ENCODE peak calls at places on chromosome 21, in seven cellular contexts. B is H1, I is transverse colon, X is A549, Q is esophagus muscularis mucosa, L is lower leg skin, Y is endothelial cell of umbilical vein. P is an unnamed sample.

GRCh38 chr21:35428489-35428888 is 379.4 kb upstream of the RUNX1 start:
- DNase-seq in I (no peak), L (peak), Y (no peak), X (no peak), Q (no peak), B (no peak), P (no peak)

GRCh38 chr21:40386981-40387380 is 460.0 kb downstream of the DSCAM start:
- DNase-seq in L (no peak), I (no peak), B (no peak), X (no peak), Y (no peak), Q (no peak), P (no peak)

GRCh38 chr21:36980280-36981048 is 14.0 kb upstream of the HLCS start:
- DNase-seq in B (peak), Q (no peak), I (peak), X (no peak), Y (peak), L (no peak), P (no peak)

GRCh38 chr21:35521293-35521692 is 472.2 kb upstream of the RUNX1 start:
- DNase-seq in Q (no peak), Y (no peak), B (no peak), L (no peak), X (no peak), I (no peak), P (no peak)

GRCh38 chr21:14236180-14236579 is 20.2 kb downstream of the RBM11 start:
- DNase-seq in Q (no peak), L (no peak), I (no peak), X (no peak), Y (no peak), B (no peak), P (no peak)

GRCh38 chr21:35616090-35616489 is 444.2 kb downstream of the SETD4 start:
- DNase-seq in L (no peak), I (no peak), B (no peak), X (peak), Y (peak), Q (no peak), P (no peak)

GRCh38 chr21:36965720-36966065 is 776 bp downstream of the HLCS start:
- DNase-seq in B (no peak), L (no peak), I (no peak), Q (no peak), Y (no peak), X (no peak), P (no peak)

GRCh38 chr21:15159382-15160020 is 94.7 kb upstream of the NRIP1 start:
- DNase-seq in B (no peak), I (no peak), Q (no peak), X (no peak), L (no peak), Y (no peak), P (no peak)

GRCh38 chr21:46060596-46061061 is 37.3 kb upstream of the COL6A2 start:
- DNase-seq in I (peak), B (no peak), X (peak), L (peak), Q (no peak), Y (no peak), P (peak)

GRCh38 chr21:24375201-24375600 is 1232.1 kb downstream of the MRPL39 start:
- DNase-seq in B (peak), I (no peak), Q (no peak), X (no peak), L (no peak), Y (no peak), P (no peak)

GRCh38 chr21:32257952-32258785 is 20.7 kb downstream of the MIS18A start:
- DNase-seq in B (peak), L (peak), Y (peak), X (peak), Q (no peak), I (peak), P (peak)

GRCh38 chr21:37700641-37701202 is 215.5 kb downstream of the KCNJ6 start:
- DNase-seq in I (no peak), X (peak), B (peak), Y (peak), L (no peak), Q (no peak), P (peak)

GRCh38 chr21:43734830-43735229 is 15.9 kb downstream of the PDXK start:
- DNase-seq in L (no peak), X (no peak), Y (no peak), B (no peak), I (no peak), Q (no peak), P (no peak)

GRCh38 chr21:44911384-44912157 is 9.1 kb downstream of the ITGB2 start:
- DNase-seq in Q (no peak), L (peak), I (peak), X (no peak), B (no peak), Y (peak), P (peak)
- TF ChIP-seq POLR2A in Q (no peak), L (no peak), I (no peak), X (no peak), B (no peak), Y (no peak), P (no peak)

GRCh38 chr21:41768371-41769042 is 1.7 kb upstream of the RIPK4 start:
- DNase-seq in Q (no peak), L (no peak), B (no peak), I (peak), X (no peak), Y (peak), P (peak)

GRCh38 chr21:41765393-41765950 is 1.4 kb downstream of the RIPK4 start:
- DNase-seq in Q (no peak), L (no peak), I (no peak), Y (no peak), B (no peak), X (no peak), P (no peak)

GRCh38 chr21:41766051-41766882 is 585 bp downstream of the RIPK4 start:
- DNase-seq in I (no peak), B (peak), X (no peak), Y (no peak), L (no peak), Q (no peak), P (no peak)

GRCh38 chr21:41767606-41768370 is 936 bp upstream of the RIPK4 start:
- DNase-seq in Y (no peak), I (no peak), B (no peak), L (no peak), Q (no peak), X (no peak), P (peak)

DNA sequence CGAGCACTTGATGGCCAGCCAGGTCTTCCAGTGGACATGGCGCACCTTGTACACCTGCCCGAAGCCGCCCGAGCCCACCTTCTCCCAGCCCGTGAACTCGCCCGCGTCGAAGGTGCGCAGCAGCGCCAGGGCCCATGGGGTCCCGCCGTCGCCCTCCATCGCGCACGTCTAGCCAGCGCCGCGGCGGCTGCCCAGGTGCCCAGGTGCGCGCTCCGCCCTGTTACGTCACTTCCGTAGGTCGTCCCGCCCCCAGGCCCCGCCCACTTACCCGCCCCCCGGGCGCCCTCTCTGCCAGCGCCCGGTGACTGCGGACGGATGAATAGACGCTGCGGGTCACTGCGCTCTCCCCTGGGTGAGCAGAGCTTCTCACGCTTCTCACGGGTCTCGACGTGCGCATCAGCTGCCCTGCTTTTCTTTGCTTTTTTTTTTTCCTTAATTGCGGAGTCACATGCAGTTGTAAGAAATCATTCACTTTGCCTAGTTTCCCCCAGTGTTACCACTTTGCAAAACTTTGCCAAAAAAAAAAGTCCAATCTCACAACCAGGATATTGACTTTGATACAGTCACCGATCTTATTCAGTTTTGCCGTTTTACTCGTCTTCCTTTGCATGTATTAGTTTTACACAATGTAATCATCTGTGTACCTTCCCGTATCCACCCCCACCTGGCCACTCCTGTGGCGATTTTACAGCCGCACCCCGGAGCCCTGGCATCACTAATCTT is at the start of gene RIPK4:
- DNase-seq in Y (no peak), I (peak), L (peak), Q (no peak), B (peak), X (peak), P (no peak)
- TF ChIP-seq POLR2A in Y (no peak), I (peak), L (no peak), Q (no peak), B (peak), X (peak), P (no peak)

GRCh38 chr21:28374881-28375280 is 617.8 kb downstream of the LTN1 start:
- DNase-seq in L (no peak), I (no peak), Q (no peak), Y (no peak), X (no peak), B (no peak), P (no peak)

GRCh38 chr21:28378026-28378425 is 614.7 kb downstream of the LTN1 start:
- DNase-seq in L (no peak), Y (no peak), X (no peak), B (no peak), Q (no peak), I (no peak), P (no peak)

GRCh38 chr21:28371713-28372112 is 621.0 kb downstream of the LTN1 start:
- DNase-seq in Y (no peak), L (no peak), X (no peak), Q (no peak), B (no peak), I (no peak), P (no peak)

GRCh38 chr21:28375708-28376385 is 616.8 kb downstream of the LTN1 start:
- DNase-seq in L (no peak), X (no peak), B (no peak), Y (peak), I (no peak), Q (no peak), P (no peak)
- TF ChIP-seq POLR2A in L (no peak), X (no peak), B (no peak), Y (no peak), I (no peak), Q (no peak), P (no peak)

DNA sequence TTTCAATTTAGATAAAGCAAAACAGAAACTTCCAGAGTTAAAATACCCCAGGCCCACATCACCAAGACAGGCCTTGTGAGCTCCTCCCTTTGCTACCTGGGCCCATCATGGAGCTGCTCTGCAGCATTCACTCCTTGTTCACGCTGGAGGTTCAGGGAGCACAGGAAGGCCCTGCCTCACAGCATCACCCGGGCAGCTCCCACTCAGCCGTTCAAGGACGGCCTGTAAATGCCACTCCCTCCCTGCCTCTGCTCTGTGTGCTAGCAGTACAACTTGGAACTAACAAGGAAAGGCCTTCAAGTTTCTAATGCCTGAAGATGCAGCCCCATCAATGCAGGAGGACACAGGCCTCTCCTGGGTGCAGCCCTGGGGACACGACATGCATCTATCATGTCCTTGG is 11.6 kb downstream of the ATP5PO start:
- DNase-seq in Y (no peak), B (no peak), Q (no peak), I (no peak), L (no peak), X (no peak), P (no peak)
- TF ChIP-seq POLR2A in Y (no peak), B (no peak), Q (no peak), I (no peak), L (no peak), X (no peak), P (no peak)

DNA sequence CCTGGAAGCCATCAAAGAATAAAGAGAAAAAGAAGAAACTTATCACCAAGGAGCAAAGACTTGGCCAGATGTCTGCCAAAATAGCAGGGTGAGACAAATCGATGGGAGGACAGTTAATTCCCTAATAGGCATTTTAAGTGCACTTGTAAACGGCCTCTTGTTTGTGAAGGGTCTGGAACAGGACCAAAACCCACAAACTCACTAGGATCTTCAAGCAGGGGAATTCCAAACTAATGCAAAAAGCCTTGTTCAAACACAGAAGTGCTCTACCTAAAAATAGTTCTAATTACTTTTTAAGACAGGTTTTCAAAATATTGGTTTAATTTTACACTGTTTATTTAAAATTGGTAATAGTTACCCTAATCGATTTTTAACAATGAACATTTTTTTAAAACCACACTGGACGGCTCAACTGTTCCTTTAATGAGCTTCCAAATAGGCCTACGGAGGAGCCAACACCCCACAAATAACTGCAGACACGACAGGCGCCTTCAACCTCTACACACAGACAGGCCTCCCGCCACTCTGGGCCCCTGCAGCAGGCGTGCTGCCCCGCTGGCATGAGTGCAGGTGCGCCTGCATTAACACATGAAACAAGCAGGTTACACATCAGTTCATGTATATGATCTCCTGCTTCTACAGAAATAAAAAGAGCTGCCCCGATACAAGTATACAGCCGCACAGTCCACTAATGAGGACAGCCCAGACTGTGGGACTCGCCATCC is 15.8 kb downstream of the UBE2G2 start:
- DNase-seq in I (no peak), Y (no peak), L (no peak), X (no peak), B (no peak), Q (no peak), P (no peak)
- TF ChIP-seq POLR2A in I (no peak), Y (no peak), L (no peak), X (no peak), B (no peak), Q (no peak), P (no peak)

DNA sequence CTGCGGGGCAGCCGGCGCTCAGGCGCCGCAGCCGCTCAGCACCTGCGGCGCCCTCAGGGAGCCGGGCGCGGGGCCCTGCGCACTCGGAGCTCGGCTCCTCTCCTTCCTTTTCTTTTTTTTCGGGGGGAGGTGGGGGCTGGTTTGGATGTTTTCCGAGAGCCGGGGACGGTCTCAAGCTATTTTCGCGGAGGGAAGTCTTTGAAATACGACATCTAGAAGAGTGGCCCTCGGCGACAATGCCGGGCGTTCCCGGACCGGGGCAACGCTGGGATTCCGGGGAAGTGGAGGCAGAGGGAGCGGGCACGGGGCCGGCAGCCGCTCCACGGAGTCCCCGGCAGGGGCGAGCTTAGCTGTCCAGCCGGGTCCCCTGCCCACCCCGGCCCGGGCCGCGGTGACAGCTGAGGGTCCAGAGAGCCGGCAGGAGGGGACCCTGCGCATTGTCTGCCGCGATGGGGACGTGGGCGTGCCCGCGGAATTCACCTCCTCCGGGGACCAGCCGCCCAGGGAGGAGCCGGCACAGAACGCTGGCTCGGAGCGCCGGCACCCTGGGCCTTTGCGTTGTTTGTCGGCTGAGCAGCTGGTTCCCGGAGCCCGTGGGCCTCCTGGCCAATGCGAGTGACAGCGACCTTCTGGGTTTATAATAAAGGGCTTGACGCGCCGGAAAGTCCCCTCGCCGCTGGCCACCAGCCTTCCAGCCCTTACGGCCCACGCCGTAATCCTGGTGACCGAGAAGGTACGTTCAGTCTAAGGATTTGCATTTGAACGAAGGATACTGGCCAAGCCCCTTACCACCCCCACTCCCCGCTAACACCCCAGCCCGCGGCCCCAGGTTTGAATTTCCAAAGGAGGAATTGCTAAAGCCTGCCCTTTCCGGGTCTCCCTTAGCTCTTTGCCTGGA is 582 bp downstream of the SLC37A1 start:
- DNase-seq in L (no peak), I (peak), X (peak), B (peak), Y (peak), Q (no peak), P (no peak)
- TF ChIP-seq POLR2A in L (no peak), I (peak), X (no peak), B (peak), Y (no peak), Q (no peak), P (no peak)

DNA sequence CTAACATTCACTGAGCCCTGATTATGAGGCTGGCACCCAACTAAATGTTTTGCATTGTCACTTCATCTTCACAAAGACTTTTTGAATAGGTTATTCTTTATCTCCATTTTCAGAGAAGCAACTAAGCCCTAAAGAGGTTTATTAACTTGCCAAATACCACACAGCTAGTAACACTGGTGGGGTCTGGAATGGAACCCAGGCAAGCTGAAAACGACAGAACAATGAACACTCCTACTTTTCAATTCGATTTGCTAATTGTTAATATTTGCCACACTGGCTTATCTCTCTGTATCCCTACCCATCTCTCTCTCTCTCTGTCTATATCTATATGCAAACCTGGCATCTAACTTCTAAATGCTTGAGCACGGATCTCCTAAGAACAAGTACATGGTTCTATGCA is 40.6 kb downstream of the MRPL39 start:
- DNase-seq in B (no peak), L (no peak), Y (no peak), Q (no peak), I (no peak), X (no peak), P (no peak)
- TF ChIP-seq POLR2A in B (no peak), L (no peak), Y (no peak), Q (no peak), I (no peak), X (no peak), P (no peak)

GRCh38 chr21:38905328-38905727 is 99.6 kb downstream of the ETS2 start:
- DNase-seq in X (no peak), B (no peak), I (no peak), Y (no peak), L (no peak), Q (no peak), P (no peak)

GRCh38 chr21:38900499-38900898 is 94.8 kb downstream of the ETS2 start:
- DNase-seq in Y (no peak), L (no peak), B (no peak), X (no peak), Q (no peak), I (no peak), P (no peak)

GRCh38 chr21:38905751-38906150 is 100.0 kb downstream of the ETS2 start:
- DNase-seq in Y (no peak), Q (no peak), L (no peak), X (no peak), I (no peak), B (no peak), P (no peak)

GRCh38 chr21:38902608-38903445 is 97.1 kb downstream of the ETS2 start:
- DNase-seq in Y (no peak), Q (no peak), B (no peak), L (no peak), I (no peak), X (no peak), P (no peak)

GRCh38 chr21:38903578-38904193 is 98.0 kb downstream of the ETS2 start:
- DNase-seq in Y (no peak), L (peak), X (no peak), Q (no peak), I (no peak), B (no peak), P (no peak)
- TF ChIP-seq POLR2A in Y (no peak), L (no peak), X (no peak), Q (no peak), I (no peak), B (no peak), P (no peak)

GRCh38 chr21:25422610-25423608 is 184.4 kb downstream of the MRPL39 start:
- DNase-seq in Y (no peak), B (no peak), X (no peak), Q (no peak), I (no peak), L (no peak), P (no peak)

GRCh38 chr21:25420831-25421230 is 186.4 kb downstream of the MRPL39 start:
- DNase-seq in I (no peak), L (no peak), Y (no peak), Q (no peak), B (no peak), X (no peak), P (no peak)

GRCh38 chr21:25424674-25425073 is 182.6 kb downstream of the MRPL39 start:
- DNase-seq in Y (no peak), X (no peak), B (no peak), Q (no peak), L (no peak), I (no peak), P (no peak)

GRCh38 chr21:25424045-25424444 is 183.2 kb downstream of the MRPL39 start:
- DNase-seq in Y (no peak), X (no peak), L (no peak), B (no peak), I (no peak), Q (no peak), P (no peak)

GRCh38 chr21:25421327-25422028 is 185.8 kb downstream of the MRPL39 start:
- DNase-seq in L (no peak), X (no peak), B (no peak), I (peak), Q (no peak), Y (peak), P (peak)
- TF ChIP-seq POLR2A in L (no peak), X (no peak), B (no peak), I (no peak), Q (no peak), Y (no peak), P (no peak)